ENCODE peak calls at places on chromosomes 2 and 18, in four cellular contexts. E is SW480, W is T-helper 9 cell, U is HEK293T. M is an unnamed sample.

GRCh38 chr2:60480089-60480773 is 73.2 kb downstream of the BCL11A start:
- DNase-seq in E (peak; percentile 17), W (no peak), U (no peak), M (peak; percentile 4)

GRCh38 chr2:42856891-42857632 is 64.7 kb upstream of the HAAO start:
- DNase-seq in E (peak; percentile 97), W (no peak), U (no peak), M (no peak)

GRCh38 chr2:215105607-215106354 is 32.6 kb downstream of the ABCA12 start:
- DNase-seq in E (peak; percentile 17), W (no peak), U (no peak), M (peak; percentile 74)

GRCh38 chr18:394997-395383 is 105.5 kb downstream of the COLEC12 start:
- DNase-seq in E (no peak), W (no peak), U (no peak), M (peak; percentile 87)

GRCh38 chr18:44912740-44913478 is 232.2 kb downstream of the SETBP1 start:
- DNase-seq in E (no peak), W (no peak), U (no peak), M (no peak)

GRCh38 chr2:20384949-20385348 is 34.3 kb upstream of the PUM2 start:
- DNase-seq in E (no peak), W (no peak), U (no peak), M (no peak)

GRCh38 chr2:10722252-10722825 is 909 bp downstream of the ATP6V1C2 start:
- DNase-seq in E (no peak), W (no peak), U (no peak), M (no peak)

GRCh38 chr2:64875368-64875767 is 113.8 kb upstream of the SLC1A4 start:
- DNase-seq in E (no peak), W (no peak), U (no peak), M (no peak)

GRCh38 chr2:74081030-74081429 is 66.7 kb downstream of the BOLA3 start:
- DNase-seq in E (no peak), W (no peak), U (no peak), M (no peak)

GRCh38 chr2:240124651-240125030 is 11.5 kb downstream of the COPS9 start:
- DNase-seq in E (no peak), W (no peak), U (no peak), M (no peak)

GRCh38 chr2:10303634-10304378 is 1.1 kb downstream of the HPCAL1 start:
- DNase-seq in E (peak; percentile 60), W (peak; percentile 33), U (no peak), M (peak; percentile 61)

M was measured in EL.